ENCODE peak calls at places on chromosomes 6 and 20, in four cellular contexts. One of them, this sample, is unnamed.

GRCh38 chr6:133055527-133055966 is 185.6 kb upstream of the EYA4 start:
- DNase-seq in heart left ventricle: no peak
- DNase-seq in tibial nerve: no peak
- DNase-seq in uterus: no peak
- DNase-seq in this sample: no peak

GRCh38 chr6:33847078-33847477 is 43.3 kb upstream of the MLN start:
- DNase-seq in heart left ventricle: no peak
- DNase-seq in uterus: no peak
- DNase-seq in tibial nerve: no peak
- DNase-seq in this sample: no peak

GRCh38 chr6:72650081-72650745 is 28.3 kb downstream of the KCNQ5 start:
- DNase-seq in heart left ventricle: no peak
- DNase-seq in uterus: no peak
- DNase-seq in tibial nerve: no peak
- DNase-seq in this sample: no peak

GRCh38 chr6:144478487-144478886 is 193.4 kb downstream of the UTRN start:
- DNase-seq in tibial nerve: peak; percentile 29
- DNase-seq in heart left ventricle: peak; percentile 60
- DNase-seq in uterus: no peak
- DNase-seq in this sample: no peak

GRCh38 chr6:108655840-108656650 is 95.3 kb downstream of the FOXO3 start:
- DNase-seq in uterus: peak; percentile 66
- DNase-seq in heart left ventricle: no peak
- DNase-seq in tibial nerve: no peak
- DNase-seq in this sample: peak; percentile 38

GRCh38 chr20:32585011-32585518 is at the start of gene NOL4L:
- DNase-seq in tibial nerve: no peak
- DNase-seq in uterus: no peak
- DNase-seq in heart left ventricle: no peak
- DNase-seq in this sample: no peak

GRCh38 chr20:59159091-59159821 is 4.4 kb upstream of the ZNF831 start:
- DNase-seq in uterus: no peak
- DNase-seq in heart left ventricle: no peak
- DNase-seq in tibial nerve: no peak
- DNase-seq in this sample: no peak

GRCh38 chr6:16487953-16488674 is 249.7 kb downstream of the GMPR start:
- DNase-seq in uterus: no peak
- DNase-seq in heart left ventricle: no peak
- DNase-seq in tibial nerve: no peak
- DNase-seq in this sample: no peak

GRCh38 chr6:152637422-152638047 is 373 bp upstream of the SYNE1 start:
- DNase-seq in heart left ventricle: no peak
- DNase-seq in tibial nerve: no peak
- DNase-seq in uterus: no peak
- DNase-seq in this sample: no peak

GRCh38 chr6:70079241-70079640 is 212.9 kb downstream of the COL19A1 start:
- DNase-seq in heart left ventricle: no peak
- DNase-seq in tibial nerve: no peak
- DNase-seq in uterus: no peak
- DNase-seq in this sample: no peak

GRCh38 chr6:113674075-113674474 is 183.1 kb upstream of the MARCKS start:
- DNase-seq in tibial nerve: no peak
- DNase-seq in uterus: no peak
- DNase-seq in heart left ventricle: no peak
- DNase-seq in this sample: no peak

DNA sequence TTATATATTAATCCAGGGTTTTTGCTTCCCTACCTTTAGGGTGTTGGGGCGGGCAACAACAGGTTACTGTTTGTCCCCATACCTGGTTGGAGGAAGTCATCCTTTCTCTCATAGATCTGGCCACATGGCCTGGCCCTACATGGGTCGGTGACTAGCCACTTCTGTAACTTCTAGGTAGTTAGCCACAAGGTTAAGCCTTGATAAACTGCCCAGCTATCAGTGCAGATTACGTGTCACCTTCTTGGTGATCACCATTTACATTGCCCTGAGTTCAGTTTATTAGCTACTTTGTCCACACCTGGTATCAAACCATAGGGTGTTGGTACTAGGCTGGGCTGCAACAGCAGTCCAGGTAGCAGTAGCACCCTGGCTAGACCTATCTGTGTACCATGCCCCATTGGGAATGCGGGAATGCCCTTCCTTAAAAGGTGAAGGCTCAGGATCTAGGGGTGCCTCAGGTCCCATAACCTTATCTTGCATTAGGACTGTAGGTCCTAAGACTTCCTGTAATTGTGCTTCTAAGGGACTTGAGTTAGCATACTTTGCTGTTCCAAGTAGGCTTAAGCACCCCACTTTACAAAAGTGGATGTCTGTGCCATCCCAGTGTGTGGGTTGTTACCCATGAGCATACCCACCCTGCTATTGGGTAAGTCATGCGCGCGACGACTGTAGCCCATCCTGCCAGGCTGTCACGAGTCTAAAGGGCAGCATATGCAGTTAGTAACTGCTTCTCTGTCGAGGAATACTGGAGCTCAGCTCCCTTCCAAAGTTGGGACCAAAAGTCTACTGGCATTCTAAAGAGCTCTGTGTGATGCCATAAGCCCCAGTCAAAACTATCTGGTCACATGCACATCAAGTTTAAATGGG is 5.2 kb downstream of the ZKSCAN3 start:
- DNase-seq in tibial nerve: no peak
- DNase-seq in uterus: no peak
- DNase-seq in heart left ventricle: no peak
- DNase-seq in this sample: no peak
- H3K4me3 ChIP-seq in tibial nerve: peak overlapping the region; percentile 64
- H3K4me3 ChIP-seq in uterus: no peak overlapping the region
- H3K4me3 ChIP-seq in heart left ventricle: peak overlapping the region; percentile 85
- H3K4me3 ChIP-seq in this sample: no peak overlapping the region

GRCh38 chr20:48809672-48810071 is 18.1 kb downstream of the PREX1 start:
- DNase-seq in heart left ventricle: no peak
- DNase-seq in tibial nerve: no peak
- DNase-seq in uterus: no peak
- DNase-seq in this sample: no peak
- H3K27me3 ChIP-seq in heart left ventricle: no peaks in the 10 kb centered on the region
- H3K27me3 ChIP-seq in tibial nerve: no peaks in the 10 kb centered on the region
- H3K27me3 ChIP-seq in uterus: no peaks in the 10 kb centered on the region
- H3K27me3 ChIP-seq in this sample: no peaks in the 10 kb centered on the region

GRCh38 chr6:26055670-26056582 is 31.3 kb upstream of the HFE start:
- DNase-seq in tibial nerve: peak; percentile 91
- DNase-seq in heart left ventricle: peak; percentile 90
- DNase-seq in uterus: peak; percentile 92
- DNase-seq in this sample: peak; percentile 95

GRCh38 chr6:26057899-26058298 is 29.3 kb upstream of the HFE start:
- DNase-seq in tibial nerve: no peak
- DNase-seq in uterus: no peak
- DNase-seq in heart left ventricle: no peak
- DNase-seq in this sample: no peak

GRCh38 chr6:26054937-26055669 is 32.1 kb upstream of the HFE start:
- DNase-seq in uterus: peak; percentile 94
- DNase-seq in heart left ventricle: peak; percentile 92
- DNase-seq in tibial nerve: peak; percentile 79
- DNase-seq in this sample: peak; percentile 83

GRCh38 chr6:26056583-26057350 is 30.5 kb upstream of the HFE start:
- DNase-seq in uterus: peak; percentile 52
- DNase-seq in heart left ventricle: peak; percentile 30
- DNase-seq in tibial nerve: no peak
- DNase-seq in this sample: no peak

GRCh38 chr6:26059901-26060300 is 27.3 kb upstream of the HFE start:
- DNase-seq in tibial nerve: no peak
- DNase-seq in uterus: no peak
- DNase-seq in heart left ventricle: no peak
- DNase-seq in this sample: no peak
- TF ChIP-seq POLR2A in tibial nerve: no peak
- TF ChIP-seq POLR2A in uterus: no peak
- TF ChIP-seq POLR2A in heart left ventricle: no peak
- TF ChIP-seq POLR2A in this sample: no peak

DNA sequence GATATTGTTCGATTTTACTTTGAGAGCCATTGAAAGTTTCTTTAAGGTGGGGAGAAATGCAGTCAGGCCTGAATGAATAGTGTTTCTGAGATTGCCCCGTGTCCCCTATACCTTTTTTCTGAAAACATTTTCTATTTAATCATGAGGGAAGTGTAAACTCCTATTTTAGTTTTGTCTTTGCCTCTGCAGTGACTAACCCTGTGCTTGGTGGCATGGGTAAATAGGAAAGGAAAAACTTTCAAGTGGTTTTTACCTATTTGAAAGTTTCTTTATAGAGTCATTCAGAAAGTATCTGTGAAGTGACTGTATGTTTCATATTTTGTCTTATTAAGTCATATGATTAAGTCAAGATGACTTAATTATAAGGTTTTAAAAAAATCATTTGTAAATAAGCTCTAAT is 14.5 kb downstream of the SNRNP48 start:
- DNase-seq in uterus: no peak
- DNase-seq in heart left ventricle: no peak
- DNase-seq in tibial nerve: no peak
- DNase-seq in this sample: no peak
- H3K4me3 ChIP-seq in uterus: no peak overlapping the region
- H3K4me3 ChIP-seq in heart left ventricle: no peak overlapping the region
- H3K4me3 ChIP-seq in tibial nerve: no peak overlapping the region
- H3K4me3 ChIP-seq in this sample: no peak overlapping the region

This sample was measured in ovary.